ENCODE peak calls at places on chromosomes 11 and 22, in nine cellular contexts. W is aorta; C is HT-29; F is pons; A is nephron progenitor cell; M is kidney tubule cell; Z is CD8-positive, alpha-beta memory T cell; Y is Caki2; D is GM23248. E is an unnamed sample.

GRCh38 chr22:46501701-46502100 is 35.7 kb downstream of the CELSR1 start:
- DNase-seq in W (no peak), C (no peak), Z (no peak), Y (peak; percentile 90), D (peak; percentile 77), F (no peak), M (peak; percentile 92), A (no peak), E (no peak)

GRCh38 chr22:38751422-38752346 is 4.1 kb downstream of the SUN2 start:
- DNase-seq in M (no peak), A (no peak), Y (no peak), Z (peak; percentile 77), C (no peak), D (no peak), F (peak; percentile 34), W (no peak), E (peak; percentile 73)

GRCh38 chr11:13777341-13777985 is 109.0 kb downstream of the FAR1 start:
- DNase-seq in Z (no peak), F (no peak), C (no peak), Y (no peak), D (no peak), M (no peak), W (no peak), A (no peak), E (no peak)

GRCh38 chr11:313787-314547 is at the start of gene IFITM1:
- DNase-seq in C (no peak), F (no peak), W (no peak), Y (peak; percentile 42), A (no peak), M (peak; percentile 20), D (peak; percentile 85), Z (peak; percentile 54), E (peak; percentile 59)

GRCh38 chr11:12287009-12287373 is 90.4 kb upstream of the PARVA start:
- DNase-seq in F (no peak), A (no peak), W (peak; percentile 84), M (peak; percentile 95), Z (no peak), Y (peak; percentile 89), C (peak; percentile 33), D (peak; percentile 95), E (no peak)

GRCh38 chr11:117382746-117383145 is 55.1 kb downstream of the CEP164 start:
- DNase-seq in D (no peak), C (no peak), A (no peak), M (no peak), W (no peak), Z (no peak), F (no peak), Y (no peak), E (no peak)

GRCh38 chr11:65435330-65435931 is 12.8 kb downstream of the NEAT1 start:
- DNase-seq in W (no peak), Z (no peak), A (no peak), Y (peak; percentile 24), D (peak; percentile 39), M (peak; percentile 26), F (no peak), C (peak; percentile 23), E (no peak)

GRCh38 chr11:131408011-131408640 is 37.7 kb downstream of the NTM start:
- DNase-seq in A (peak; percentile 59), M (peak; percentile 68), W (no peak), Z (no peak), C (peak; percentile 80), D (peak; percentile 76), Y (no peak), F (peak; percentile 61), E (no peak)

GRCh38 chr11:11467278-11467677 is 114.2 kb upstream of the CSNK2A3 start:
- DNase-seq in M (no peak), Z (no peak), C (no peak), F (no peak), A (no peak), D (no peak), W (no peak), Y (no peak), E (no peak)

GRCh38 chr11:117191680-117192400 is 7.3 kb upstream of the TAGLN start:
- DNase-seq in W (peak; percentile 66), Z (no peak), A (no peak), D (no peak), C (no peak), F (no peak), Y (no peak), M (no peak), E (no peak)

GRCh38 chr11:429391-429790 is 12.4 kb downstream of the ANO9 start:
- DNase-seq in C (no peak), M (no peak), Y (no peak), W (no peak), D (no peak), F (no peak), Z (no peak), A (peak; percentile 2), E (peak; percentile 1)

GRCh38 chr11:60838132-60838531 is 3.8 kb upstream of the CCDC86 start:
- DNase-seq in W (no peak), D (peak; percentile 52), A (no peak), Y (no peak), F (no peak), Z (no peak), M (no peak), C (peak; percentile 25), E (no peak)

GRCh38 chr11:11510939-11511338 is 110.9 kb downstream of the GALNT18 start:
- DNase-seq in F (peak; percentile 89), M (peak; percentile 26), C (no peak), Z (no peak), D (no peak), Y (no peak), W (no peak), A (peak; percentile 15), E (no peak)

GRCh38 chr11:107453594-107454286 is 3.9 kb downstream of the CWF19L2 start:
- DNase-seq in Z (no peak), Y (no peak), A (no peak), D (no peak), M (no peak), C (no peak), F (no peak), W (peak; percentile 53), E (no peak)

GRCh38 chr11:31887180-31887579 is 76.1 kb upstream of the PAX6 start:
- DNase-seq in F (no peak), M (no peak), Z (no peak), Y (no peak), C (peak; percentile 37), A (no peak), W (no peak), D (no peak), E (no peak)

GRCh38 chr11:6988506-6988905 is 31.6 kb downstream of the ZNF214 start:
- DNase-seq in C (no peak), F (no peak), Y (no peak), A (no peak), M (no peak), Z (no peak), W (no peak), D (peak; percentile 51), E (no peak)

GRCh38 chr11:124256076-124256475 is at the start of gene OR8G5:
- DNase-seq in Y (no peak), W (no peak), F (no peak), Z (no peak), M (no peak), C (no peak), D (no peak), A (no peak), E (no peak)

GRCh38 chr11:16392646-16393045 is 36.3 kb upstream of the SOX6 start:
- DNase-seq in Z (no peak), D (peak; percentile 2), Y (no peak), A (no peak), C (no peak), W (no peak), F (no peak), M (peak; percentile 20), E (no peak)

E was measured in CD4-positive, alpha-beta T cell.